ENCODE peak calls at places on chromosomes 4 and X, in eight cellular contexts. E is upper lobe of right lung; M is heart left ventricle; Y is lung; B is left lung; V is naive thymus-derived CD4-positive, alpha-beta T cell; S is body of pancreas; P is pancreas. W is an unnamed sample.
A peak's percentile ranks its signal among the peaks of the same experiment; 100 is the strongest.

GRCh38 chr4:73704314-73705055 is 35.9 kb upstream of the CXCL8 start:
- ATAC-seq in E (peak; percentile 91), M (peak; percentile 89), Y (peak; percentile 89), B (peak; percentile 88), V (peak; percentile 89), S (peak; percentile 98), P (peak; percentile 98), W (peak; percentile 93)

GRCh38 chrX:71432733-71433132 is 66.6 kb downstream of the TAF1 start:
- ATAC-seq in E (no peak), M (no peak), Y (no peak), B (no peak), V (no peak), S (no peak), P (no peak), W (no peak)

GRCh38 chr4:140497776-140498636 is at the start of gene MGAT4D:
- ATAC-seq in E (peak; percentile 51), M (no peak), Y (peak; percentile 19), B (peak; percentile 54), V (peak; percentile 42), S (no peak), P (peak; percentile 41), W (no peak)

GRCh38 chr4:82136161-82136801 is 237.5 kb downstream of the HNRNPD start:
- ATAC-seq in E (no peak), M (no peak), Y (no peak), B (no peak), V (peak; percentile 49), S (no peak), P (no peak), W (no peak)

GRCh38 chr4:1104647-1105046 is 8.7 kb downstream of the RNF212 start:
- ATAC-seq in E (no peak), M (no peak), Y (no peak), B (no peak), V (no peak), S (no peak), P (no peak), W (no peak)

GRCh38 chr4:59086410-59086809 is 1976.2 kb upstream of the IGFBP7 start:
- ATAC-seq in E (no peak), M (no peak), Y (no peak), B (no peak), V (no peak), S (no peak), P (no peak), W (no peak)

GRCh38 chrX:11341274-11342256 is 48.4 kb downstream of the AMELX start:
- ATAC-seq in E (peak; percentile 85), M (peak; percentile 88), Y (peak; percentile 55), B (peak; percentile 87), V (peak; percentile 80), S (peak; percentile 68), P (peak; percentile 93), W (peak; percentile 87)

GRCh38 chrX:44946771-44947170 is 73.8 kb downstream of the KDM6A start:
- ATAC-seq in E (no peak), M (no peak), Y (no peak), B (no peak), V (no peak), S (no peak), P (no peak), W (no peak)

GRCh38 chr4:14768449-14768848 is 233.8 kb upstream of the CPEB2 start:
- ATAC-seq in E (no peak), M (no peak), Y (no peak), B (no peak), V (no peak), S (no peak), P (no peak), W (no peak)

GRCh38 chr4:109821186-109821585 is 5.6 kb downstream of the GAR1 start:
- ATAC-seq in E (no peak), M (no peak), Y (no peak), B (no peak), V (no peak), S (no peak), P (no peak), W (no peak)

GRCh38 chr4:138509346-138509745 is 267.2 kb upstream of the SLC7A11 start:
- ATAC-seq in E (no peak), M (no peak), Y (no peak), B (no peak), V (no peak), S (no peak), P (no peak), W (no peak)

GRCh38 chr4:124757121-124757520 is 44.6 kb upstream of the ANKRD50 start:
- ATAC-seq in E (no peak), M (no peak), Y (no peak), B (no peak), V (no peak), S (no peak), P (no peak), W (no peak)

GRCh38 chrX:55056820-55057690 is 17.8 kb upstream of the PAGE2B start:
- ATAC-seq in E (no peak), M (no peak), Y (no peak), B (peak; percentile 51), V (peak; percentile 87), S (no peak), P (peak; percentile 60), W (no peak)

GRCh38 chrX:104522386-104522785 is 43.6 kb upstream of the IL1RAPL2 start:
- ATAC-seq in E (no peak), M (no peak), Y (no peak), B (no peak), V (no peak), S (no peak), P (no peak), W (no peak)

GRCh38 chr4:165379662-165380061 is 854 bp downstream of the CPE start:
- ATAC-seq in E (no peak), M (peak; percentile 29), Y (no peak), B (no peak), V (no peak), S (peak; percentile 1), P (peak; percentile 11), W (peak; percentile 11)

GRCh38 chrX:41447897-41448296 is 754 bp downstream of the NYX start:
- ATAC-seq in E (no peak), M (no peak), Y (no peak), B (no peak), V (no peak), S (no peak), P (no peak), W (no peak)

GRCh38 chr4:14520171-14520570 is 482.1 kb upstream of the CPEB2 start:
- ATAC-seq in E (no peak), M (no peak), Y (no peak), B (peak; percentile 21), V (no peak), S (no peak), P (no peak), W (no peak)

GRCh38 chrX:50941638-50942037 is 31.1 kb downstream of the BMP15 start:
- ATAC-seq in E (peak; percentile 52), M (no peak), Y (no peak), B (peak; percentile 34), V (no peak), S (no peak), P (no peak), W (no peak)

GRCh38 chr4:149512489-149512888 is 303.2 kb downstream of the IQCM start:
- ATAC-seq in E (no peak), M (no peak), Y (no peak), B (no peak), V (no peak), S (no peak), P (peak; percentile 29), W (no peak)

GRCh38 chr4:106502106-106502699 is 133.6 kb upstream of the GIMD1 start:
- ATAC-seq in E (peak; percentile 84), M (peak; percentile 62), Y (no peak), B (peak; percentile 81), V (peak; percentile 46), S (peak; percentile 62), P (peak; percentile 78), W (no peak)

GRCh38 chrX:11944486-11944885 is 186.4 kb downstream of the MSL3 start:
- ATAC-seq in E (no peak), M (no peak), Y (no peak), B (no peak), V (no peak), S (no peak), P (no peak), W (no peak)

GRCh38 chrX:38220936-38221386 is 290 bp upstream of the SRPX start:
- ATAC-seq in E (no peak), M (peak; percentile 78), Y (peak; percentile 51), B (peak; percentile 8), V (no peak), S (peak; percentile 18), P (peak; percentile 9), W (peak; percentile 35)

GRCh38 chr4:15349426-15349825 is 78.4 kb upstream of the C1QTNF7 start:
- ATAC-seq in E (no peak), M (no peak), Y (no peak), B (peak; percentile 47), V (no peak), S (no peak), P (no peak), W (no peak)

GRCh38 chr4:17680985-17681920 is 66.8 kb downstream of the MED28 start:
- ATAC-seq in E (peak; percentile 36), M (no peak), Y (no peak), B (no peak), V (peak; percentile 6), S (no peak), P (no peak), W (no peak)

GRCh38 chrX:72026341-72027023 is 105.2 kb downstream of the RTL5 start:
- ATAC-seq in E (no peak), M (no peak), Y (no peak), B (no peak), V (no peak), S (no peak), P (no peak), W (no peak)

GRCh38 chr4:173498771-173499170 is 31.3 kb downstream of the HAND2 start:
- ATAC-seq in E (no peak), M (no peak), Y (no peak), B (no peak), V (no peak), S (no peak), P (no peak), W (no peak)

GRCh38 chr4:40197879-40198689 is 1.3 kb downstream of the RHOH start:
- ATAC-seq in E (no peak), M (no peak), Y (no peak), B (no peak), V (peak; percentile 55), S (no peak), P (no peak), W (no peak)
- H3K4me3 ChIP-seq in E (peak overlapping the region; percentile 42), M (peak overlapping the region; percentile 2), Y (no peak overlapping the region), B (no peak overlapping the region), V (peak overlapping the region; percentile 96), S (no peak overlapping the region), P (no peak overlapping the region), W (peak overlapping the region; percentile 23)

GRCh38 chrX:154827624-154828408 is 6.6 kb downstream of the SMIM9 start:
- ATAC-seq in E (peak; percentile 44), M (no peak), Y (no peak), B (no peak), V (peak; percentile 34), S (no peak), P (no peak), W (no peak)
- H3K9me3 ChIP-seq in E (no peaks in the 10 kb centered on the region), M (no peaks in the 10 kb centered on the region), Y (no peaks in the 10 kb centered on the region), B (no peaks in the 10 kb centered on the region), V (no peaks in the 10 kb centered on the region), S (no peaks in the 10 kb centered on the region), P (no peaks in the 10 kb centered on the region), W (no peaks in the 10 kb centered on the region)

GRCh38 chr4:156584100-156584499 is 387.5 kb downstream of the PDGFC start:
- ATAC-seq in E (peak; percentile 64), M (no peak), Y (peak; percentile 19), B (peak; percentile 79), V (no peak), S (no peak), P (no peak), W (no peak)
- H3K27ac ChIP-seq in E (no peak overlapping the region), M (no peak overlapping the region), Y (no peak overlapping the region), B (no peak overlapping the region), V (no peak overlapping the region), S (peak overlapping the region; percentile 25), P (no peak overlapping the region), W (no peak overlapping the region)

GRCh38 chr4:105207386-105207785 is 60.7 kb downstream of the TET2 start:
- ATAC-seq in E (no peak), M (no peak), Y (no peak), B (no peak), V (no peak), S (no peak), P (no peak), W (no peak)
- H3K4me3 ChIP-seq in E (no peak overlapping the region), M (no peak overlapping the region), Y (no peak overlapping the region), B (no peak overlapping the region), V (no peak overlapping the region), S (no peak overlapping the region), P (no peak overlapping the region), W (no peak overlapping the region)

W was measured in gastroesophageal sphincter.